ENCODE peak calls at places on chromosomes 4 and X, in six cellular contexts. B is activated CD8-positive, alpha-beta T cell treated with anti-CD3 and anti-CD28 coated beads for 36 hours; N is astrocyte of the spinal cord; E is MM.1S; H is RWPE1; V is CD4-positive, alpha-beta T cell. D is an unnamed sample.
A peak's percentile ranks its signal among the peaks of the same experiment; 100 is the strongest.

GRCh38 chr4:134544303-134544761 is 342.7 kb upstream of the PABPC4L start:
- DNase-seq in B (no peak), N (peak; percentile 65), E (no peak), H (no peak), V (no peak), D (no peak)

GRCh38 chr4:184660978-184661377 is 11.4 kb downstream of the PRIMPOL start:
- DNase-seq in B (no peak), N (no peak), E (no peak), H (no peak), V (no peak), D (no peak)

GRCh38 chr4:74545488-74545887 is 100.6 kb downstream of the AREG start:
- DNase-seq in B (no peak), N (no peak), E (no peak), H (peak; percentile 8), V (no peak), D (no peak)

GRCh38 chr4:51906167-51906647 is 63.3 kb downstream of the DCUN1D4 start:
- DNase-seq in B (peak; percentile 35), N (no peak), E (no peak), H (no peak), V (no peak), D (peak; percentile 34)

GRCh38 chrX:107542500-107542899 is 85.8 kb upstream of the PRPS1 start:
- DNase-seq in B (no peak), N (peak; percentile 27), E (no peak), H (peak; percentile 1), V (no peak), D (no peak)

GRCh38 chr4:78437608-78438088 is 113.9 kb upstream of the ANXA3 start:
- DNase-seq in B (no peak), N (no peak), E (no peak), H (no peak), V (no peak), D (no peak)

GRCh38 chrX:86263526-86263925 is 115.3 kb downstream of the DACH2 start:
- DNase-seq in B (no peak), N (no peak), E (no peak), H (no peak), V (no peak), D (no peak)

GRCh38 chr4:80266902-80267380 is 477 bp downstream of the FGF5 start:
- DNase-seq in B (no peak), N (peak; percentile 59), E (no peak), H (peak; percentile 31), V (no peak), D (peak; percentile 24)

GRCh38 chr4:71683309-71683708 is 100.6 kb downstream of the GC start:
- DNase-seq in B (no peak), N (no peak), E (no peak), H (no peak), V (no peak), D (no peak)

GRCh38 chr4:4791299-4791798 is 68.1 kb upstream of the MSX1 start:
- DNase-seq in B (no peak), N (peak; percentile 51), E (no peak), H (no peak), V (no peak), D (no peak)

GRCh38 chrX:71603618-71604017 is 14.7 kb downstream of the CXCR3 start:
- DNase-seq in B (no peak), N (peak; percentile 5), E (no peak), H (no peak), V (no peak), D (no peak)

GRCh38 chrX:66019310-66019652 is 20.6 kb downstream of the VSIG4 start:
- DNase-seq in B (no peak), N (no peak), E (no peak), H (no peak), V (no peak), D (no peak)

GRCh38 chr4:56302775-56303174 is 84.5 kb downstream of the AASDH start:
- DNase-seq in B (no peak), N (no peak), E (no peak), H (no peak), V (no peak), D (no peak)

GRCh38 chrX:30798810-30799209 is 90.2 kb downstream of the TAB3 start:
- DNase-seq in B (no peak), N (no peak), E (no peak), H (no peak), V (no peak), D (no peak)

GRCh38 chr4:8731364-8731763 is 138.8 kb downstream of the CPZ start:
- DNase-seq in B (no peak), N (no peak), E (no peak), H (no peak), V (no peak), D (no peak)

GRCh38 chr4:71473541-71474240 is 134.9 kb downstream of the SLC4A4 start:
- DNase-seq in B (no peak), N (peak; percentile 18), E (no peak), H (no peak), V (no peak), D (no peak)

GRCh38 chr4:38610844-38611550 is 53.0 kb upstream of the KLF3 start:
- DNase-seq in B (no peak), N (no peak), E (peak; percentile 55), H (no peak), V (no peak), D (no peak)

GRCh38 chrX:68684291-68684918 is 36.9 kb downstream of the STARD8 start:
- DNase-seq in B (peak; percentile 58), N (no peak), E (no peak), H (no peak), V (no peak), D (peak; percentile 25)

GRCh38 chr4:87521757-87522374 is 7.3 kb downstream of the SPARCL1 start:
- DNase-seq in B (no peak), N (peak; percentile 57), E (peak; percentile 40), H (peak; percentile 25), V (no peak), D (no peak)

GRCh38 chr4:156291317-156291716 is 337.7 kb upstream of the CTSO start:
- DNase-seq in B (no peak), N (peak; percentile 49), E (no peak), H (peak; percentile 2), V (no peak), D (no peak)

GRCh38 chr4:100898844-100899243 is 381.0 kb upstream of the EMCN start:
- DNase-seq in B (no peak), N (no peak), E (no peak), H (no peak), V (no peak), D (no peak)

GRCh38 chrX:46913710-46914109 is 1.5 kb downstream of the JADE3 start:
- DNase-seq in B (no peak), N (peak; percentile 9), E (no peak), H (no peak), V (no peak), D (no peak)

GRCh38 chr4:47483722-47484121 is 1.4 kb upstream of the ATP10D start:
- DNase-seq in B (no peak), N (no peak), E (no peak), H (no peak), V (no peak), D (no peak)
- TF ChIP-seq CTCF in B (no peak), N (no peak), E (no peak), H (no peak), V (no peak), D (peak; percentile 10)

GRCh38 chrX:11427082-11428033 is 134.1 kb downstream of the AMELX start:
- DNase-seq in B (no peak), N (no peak), E (peak; percentile 77), H (no peak), V (no peak), D (peak; percentile 43)
- TF ChIP-seq CTCF in B (no peak), N (peak; percentile 58), E (peak; percentile 53), H (no peak), V (no peak), D (no peak)

DNA sequence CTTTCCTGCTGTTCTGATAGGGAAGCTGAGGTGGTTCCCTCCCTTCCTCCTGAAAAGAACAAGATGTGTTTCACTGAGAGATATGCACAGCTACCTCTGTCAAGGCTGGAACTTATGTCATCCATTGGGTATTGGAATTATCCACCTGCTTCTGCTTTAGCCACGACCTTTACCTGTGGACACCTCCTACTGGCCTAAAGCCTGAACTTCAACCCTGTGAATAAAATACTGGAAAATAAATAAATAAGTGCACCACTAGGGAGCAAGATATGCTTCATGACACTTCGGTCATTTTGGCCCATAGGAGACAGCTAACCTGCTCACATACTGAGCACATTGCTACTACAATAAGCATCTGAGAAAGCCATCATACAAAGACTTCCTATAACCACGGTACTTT is 419.9 kb upstream of the NWD2 start:
- DNase-seq in B (no peak), N (no peak), E (peak; percentile 17), H (no peak), V (no peak), D (no peak)
- TF ChIP-seq CTCF in B (no peak), N (no peak), E (peak; percentile 25), H (no peak), V (no peak), D (no peak)

DNA sequence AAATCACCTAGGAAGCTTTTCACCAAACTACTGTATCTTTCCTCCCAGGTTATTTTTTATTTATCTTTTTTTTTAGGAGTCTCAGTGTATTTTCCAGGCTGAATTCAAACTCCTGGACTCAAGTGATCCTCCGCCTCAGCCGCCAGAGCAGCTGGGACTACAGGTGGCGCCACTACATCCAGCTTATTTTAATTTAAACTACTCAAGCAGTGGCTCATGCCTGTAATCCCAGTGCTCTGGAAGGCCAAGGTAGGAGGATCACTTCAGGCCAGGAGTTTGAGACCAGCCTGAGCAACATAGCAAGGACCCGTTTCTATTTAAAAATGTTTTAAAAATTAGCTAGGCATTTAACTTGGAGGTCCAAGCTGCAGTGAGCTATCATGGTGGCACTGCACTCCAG is 37.8 kb downstream of the LEF1 start:
- DNase-seq in B (no peak), N (no peak), E (no peak), H (no peak), V (no peak), D (no peak)
- TF ChIP-seq CTCF in B (peak; percentile 19), N (peak; percentile 35), E (no peak), H (no peak), V (no peak), D (no peak)

GRCh38 chr4:177100307-177100706 is 209.4 kb upstream of the NEIL3 start:
- DNase-seq in B (no peak), N (no peak), E (no peak), H (no peak), V (no peak), D (no peak)
- TF ChIP-seq CTCF in B (no peak), N (no peak), E (no peak), H (no peak), V (no peak), D (no peak)

GRCh38 chr4:146548443-146548842 is 26.7 kb upstream of the SLC10A7 start:
- DNase-seq in B (no peak), N (no peak), E (peak; percentile 48), H (no peak), V (no peak), D (no peak)

GRCh38 chr4:146550161-146550560 is 28.4 kb upstream of the SLC10A7 start:
- DNase-seq in B (no peak), N (no peak), E (no peak), H (no peak), V (no peak), D (no peak)

DNA sequence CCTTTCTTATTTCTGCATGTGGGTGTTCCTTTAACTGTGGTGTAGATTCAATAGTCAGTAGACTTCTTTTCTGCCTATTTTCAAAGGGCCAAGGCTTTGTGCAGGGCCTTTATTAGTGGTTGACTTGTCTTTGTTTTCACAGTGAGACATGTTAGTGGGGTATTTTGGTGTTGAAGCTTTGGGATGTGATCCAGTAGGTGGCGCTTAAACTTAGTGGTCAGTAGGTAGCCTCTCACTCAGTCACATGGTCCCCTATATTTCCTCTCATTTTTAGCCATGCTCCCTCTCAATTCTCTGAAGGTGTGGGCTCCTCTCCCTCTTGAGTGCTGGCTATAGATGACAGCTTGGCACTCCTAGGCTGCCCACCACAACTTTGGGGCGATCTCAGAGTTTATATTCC is 23.4 kb upstream of the SLC10A7 start:
- DNase-seq in B (no peak), N (peak; percentile 37), E (peak; percentile 54), H (no peak), V (no peak), D (peak; percentile 38)
- TF ChIP-seq CTCF in B (no peak), N (peak; percentile 52), E (peak; percentile 52), H (no peak), V (no peak), D (no peak)

D was measured in GM13976.